ENCODE peak calls at places on chromosomes 6 and 20, in nine cellular contexts. W, K, T, O, C, F, S, H and B are unnamed samples.

GRCh38 chr6:159422041-159422984 is 253.1 kb downstream of the FNDC1 start:
- DNase-seq in W (peak; percentile 36), K (no peak), T (no peak), O (no peak), C (no peak), F (no peak), S (no peak), H (no peak), B (no peak)

GRCh38 chr6:127869772-127870404 is 31.0 kb downstream of the THEMIS start:
- DNase-seq in W (no peak), K (no peak), T (no peak), O (no peak), C (no peak), F (no peak), S (no peak), H (no peak), B (no peak)

GRCh38 chr6:145530454-145530853 is 204.9 kb downstream of the EPM2A start:
- DNase-seq in W (no peak), K (no peak), T (no peak), O (no peak), C (no peak), F (no peak), S (no peak), H (no peak), B (no peak)

GRCh38 chr6:144878577-144878976 is 593.4 kb downstream of the UTRN start:
- DNase-seq in W (no peak), K (no peak), T (peak; percentile 40), O (no peak), C (no peak), F (no peak), S (no peak), H (no peak), B (no peak)

GRCh38 chr20:13289031-13289430 is 68.0 kb downstream of the ISM1 start:
- DNase-seq in W (no peak), K (no peak), T (no peak), O (no peak), C (no peak), F (no peak), S (no peak), H (no peak), B (no peak)

GRCh38 chr6:151294561-151295101 is 54.9 kb downstream of the AKAP12 start:
- DNase-seq in W (no peak), K (no peak), T (no peak), O (no peak), C (no peak), F (no peak), S (no peak), H (no peak), B (no peak)

GRCh38 chr6:89133981-89134380 is 11.9 kb upstream of the PM20D2 start:
- DNase-seq in W (no peak), K (no peak), T (no peak), O (no peak), C (no peak), F (no peak), S (no peak), H (no peak), B (no peak)

GRCh38 chr6:132084811-132085509 is 133.8 kb upstream of the CCN2 start:
- DNase-seq in W (no peak), K (no peak), T (no peak), O (no peak), C (no peak), F (no peak), S (peak; percentile 96), H (no peak), B (no peak)

GRCh38 chr6:137222376-137222775 is 3.2 kb upstream of the IFNGR1 start:
- DNase-seq in W (no peak), K (no peak), T (no peak), O (no peak), C (no peak), F (no peak), S (no peak), H (no peak), B (no peak)

GRCh38 chr6:54366647-54367327 is 58.5 kb downstream of the TINAG start:
- DNase-seq in W (no peak), K (no peak), T (no peak), O (no peak), C (no peak), F (no peak), S (peak; percentile 57), H (no peak), B (no peak)

GRCh38 chr6:466564-466963 is 75.0 kb downstream of the IRF4 start:
- DNase-seq in W (no peak), K (no peak), T (no peak), O (no peak), C (no peak), F (no peak), S (no peak), H (no peak), B (no peak)

GRCh38 chr6:916160-916559 is 223.2 kb upstream of the EXOC2 start:
- DNase-seq in W (no peak), K (no peak), T (no peak), O (no peak), C (no peak), F (no peak), S (no peak), H (no peak), B (no peak)

GRCh38 chr6:3363296-3364025 is 93.4 kb downstream of the SLC22A23 start:
- DNase-seq in W (no peak), K (no peak), T (no peak), O (no peak), C (no peak), F (no peak), S (no peak), H (no peak), B (no peak)

GRCh38 chr20:45206746-45207145 is at the start of gene SEMG1:
- DNase-seq in W (no peak), K (no peak), T (no peak), O (no peak), C (no peak), F (no peak), S (no peak), H (no peak), B (no peak)